ENCODE peak calls at places on chromosomes 12 and 14, in six cellular contexts. O, F, Z, C, E and J are unnamed samples.

GRCh38 chr14:75063013-75063412 is 811 bp downstream of the ACYP1 start:
- DNase-seq in O (no peak), F (no peak), Z (no peak), C (peak), E (no peak), J (no peak)

GRCh38 chr12:56120158-56120846 is 2.2 kb downstream of the ZC3H10 start:
- DNase-seq in O (no peak), F (no peak), Z (no peak), C (no peak), E (no peak), J (no peak)

GRCh38 chr14:54738009-54738408 is 164.6 kb downstream of the GCH1 start:
- DNase-seq in O (no peak), F (no peak), Z (no peak), C (no peak), E (no peak), J (no peak)

GRCh38 chr14:22888662-22889061 is 5.6 kb downstream of the REM2 start:
- DNase-seq in O (no peak), F (no peak), Z (no peak), C (peak), E (no peak), J (no peak)

GRCh38 chr12:25495336-25496097 is 57.6 kb downstream of the LMNTD1 start:
- DNase-seq in O (no peak), F (no peak), Z (no peak), C (no peak), E (no peak), J (peak)

GRCh38 chr14:88519907-88520306 is 34.9 kb downstream of the PTPN21 start:
- DNase-seq in O (no peak), F (no peak), Z (no peak), C (no peak), E (no peak), J (no peak)

GRCh38 chr14:82642425-82642824 is 1108.8 kb upstream of the SEL1L start:
- DNase-seq in O (no peak), F (no peak), Z (no peak), C (no peak), E (no peak), J (no peak)

GRCh38 chr14:60482743-60483142 is 3.1 kb downstream of the C14orf39 start:
- DNase-seq in O (no peak), F (no peak), Z (no peak), C (no peak), E (no peak), J (no peak)

GRCh38 chr14:105093426-105094192 is 28.4 kb upstream of the GPR132 start:
- DNase-seq in O (peak), F (peak), Z (peak), C (no peak), E (peak), J (peak)

GRCh38 chr12:132596016-132596415 is 14.4 kb downstream of the LRCOL1 start:
- DNase-seq in O (no peak), F (no peak), Z (no peak), C (no peak), E (no peak), J (peak)

GRCh38 chr14:54864526-54864925 is 38.1 kb downstream of the GCH1 start:
- DNase-seq in O (no peak), F (no peak), Z (no peak), C (no peak), E (no peak), J (peak)

GRCh38 chr14:67461341-67461985 is 27.1 kb downstream of the TMEM229B start:
- DNase-seq in O (no peak), F (no peak), Z (no peak), C (no peak), E (no peak), J (peak)

GRCh38 chr12:40945772-40946171 is 242.3 kb upstream of the PDZRN4 start:
- DNase-seq in O (no peak), F (no peak), Z (no peak), C (no peak), E (no peak), J (no peak)

GRCh38 chr12:9910716-9911421 is 21.3 kb downstream of the CLEC2A start:
- DNase-seq in O (no peak), F (no peak), Z (no peak), C (peak), E (no peak), J (peak)

GRCh38 chr14:23704890-23705289 is 68.7 kb downstream of the DHRS2 start:
- DNase-seq in O (no peak), F (no peak), Z (no peak), C (peak), E (no peak), J (no peak)

GRCh38 chr14:55198749-55199148 is 7.4 kb upstream of the DLGAP5 start:
- DNase-seq in O (no peak), F (no peak), Z (no peak), C (no peak), E (no peak), J (no peak)

GRCh38 chr12:67419810-67420209 is 150.7 kb downstream of the CAND1 start:
- DNase-seq in O (no peak), F (no peak), Z (no peak), C (no peak), E (no peak), J (no peak)

GRCh38 chr12:13982010-13982409 is 608 bp upstream of the GRIN2B start:
- DNase-seq in O (no peak), F (no peak), Z (no peak), C (no peak), E (no peak), J (no peak)

GRCh38 chr12:121314441-121314840 is 17.9 kb upstream of the CAMKK2 start:
- DNase-seq in O (no peak), F (no peak), Z (no peak), C (no peak), E (no peak), J (no peak)

GRCh38 chr12:57522887-57523705 is 472 bp downstream of the MBD6 start:
- DNase-seq in O (peak), F (peak), Z (peak), C (peak), E (peak), J (peak)

GRCh38 chr12:57526477-57527126 is 4.0 kb downstream of the MBD6 start:
- DNase-seq in O (no peak), F (no peak), Z (no peak), C (no peak), E (no peak), J (no peak)

GRCh38 chr12:57523706-57524614 is 1.3 kb downstream of the MBD6 start:
- DNase-seq in O (no peak), F (no peak), Z (no peak), C (peak), E (peak), J (no peak)

GRCh38 chr12:57525615-57526383 is 3.2 kb downstream of the MBD6 start:
- DNase-seq in O (no peak), F (no peak), Z (no peak), C (no peak), E (no peak), J (no peak)

DNA sequence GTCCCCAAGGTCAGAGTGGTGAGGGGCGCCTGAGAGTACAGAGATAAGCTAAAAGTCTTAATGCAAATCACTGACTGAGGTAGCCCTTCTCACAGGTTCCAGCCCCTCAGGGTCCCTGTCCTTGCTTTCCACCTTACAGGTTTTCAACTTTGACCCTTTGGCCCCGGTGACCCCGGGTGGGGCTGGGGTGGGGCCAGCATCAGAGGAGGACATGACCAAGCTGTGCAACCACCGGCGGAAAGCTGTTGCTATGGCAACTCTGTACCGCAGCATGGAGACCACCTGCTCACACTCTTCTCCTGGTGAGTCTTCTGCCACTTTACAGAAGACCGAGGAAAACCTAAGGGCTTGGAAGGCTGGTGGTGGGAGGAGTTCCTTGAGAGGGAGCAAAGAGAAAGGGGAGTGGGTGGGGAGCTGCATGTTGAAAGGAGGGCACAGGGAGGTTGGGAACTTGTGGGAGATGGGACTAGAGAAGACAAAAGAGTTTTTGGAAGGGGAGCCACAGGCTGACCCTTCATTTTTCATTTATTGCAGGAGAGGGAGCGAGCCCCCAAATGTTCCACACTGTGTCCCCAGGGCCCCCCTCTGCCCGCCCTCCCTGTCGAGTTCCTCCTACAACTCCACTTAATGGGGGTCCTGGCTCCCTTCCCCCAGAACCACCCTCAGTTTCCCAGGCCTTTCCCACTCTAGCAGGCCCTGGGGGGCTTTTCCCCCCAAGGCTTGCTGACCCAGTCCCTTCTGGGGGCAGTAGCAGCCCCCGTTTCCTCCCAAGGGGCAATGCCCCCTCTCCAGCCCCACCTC is 2.4 kb downstream of the MBD6 start:
- DNase-seq in O (no peak), F (no peak), Z (no peak), C (no peak), E (peak), J (no peak)
- H3K4me3 ChIP-seq in O (peak), F (peak), Z (no peak), C (peak), E (no peak), J (peak)

GRCh38 chr12:48899651-48900050 is 25.6 kb downstream of the FKBP11 start:
- DNase-seq in O (no peak), F (no peak), Z (no peak), C (no peak), E (no peak), J (no peak)

GRCh38 chr12:48903363-48903981 is 21.8 kb downstream of the FKBP11 start:
- DNase-seq in O (no peak), F (no peak), Z (no peak), C (no peak), E (no peak), J (peak)

GRCh38 chr12:48901278-48901677 is 24.0 kb downstream of the FKBP11 start:
- DNase-seq in O (no peak), F (no peak), Z (no peak), C (no peak), E (no peak), J (no peak)

GRCh38 chr12:48907243-48907642 is 18.0 kb downstream of the FKBP11 start:
- DNase-seq in O (no peak), F (no peak), Z (no peak), C (no peak), E (no peak), J (no peak)

DNA sequence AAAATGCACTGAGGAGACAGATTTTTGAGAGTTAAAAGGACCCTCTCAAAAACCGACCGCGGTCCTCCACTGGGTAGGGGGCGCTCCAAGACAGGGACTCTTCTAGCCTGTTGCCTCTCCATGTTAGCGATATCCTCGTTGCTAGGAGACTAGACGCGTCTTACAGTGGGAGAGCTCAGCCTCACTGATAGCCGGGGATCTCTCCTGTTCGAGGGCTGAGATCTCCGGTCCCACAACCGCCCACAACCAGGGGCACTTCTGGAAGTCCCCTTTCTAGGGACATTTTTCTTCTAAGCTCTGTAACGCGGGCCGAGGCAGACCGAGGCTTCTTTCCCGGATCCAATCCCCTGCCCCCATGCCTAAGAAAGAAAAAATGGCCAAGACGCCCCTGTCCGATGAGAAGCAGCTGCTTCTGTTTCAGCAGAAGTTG is 21.3 kb downstream of the FKBP11 start:
- DNase-seq in O (peak), F (peak), Z (peak), C (peak), E (peak), J (peak)
- TF ChIP-seq CTCF in O (peak), F (peak), Z (peak), C (peak), E (peak), J (peak)

GRCh38 chr14:58637391-58638230 is at the start of gene DACT1:
- DNase-seq in O (peak), F (peak), Z (peak), C (no peak), E (peak), J (peak)

GRCh38 chr14:58640959-58641358 is 3.2 kb downstream of the DACT1 start:
- DNase-seq in O (no peak), F (no peak), Z (no peak), C (no peak), E (no peak), J (no peak)

GRCh38 chr14:58641509-58641908 is 3.7 kb downstream of the DACT1 start:
- DNase-seq in O (no peak), F (no peak), Z (no peak), C (no peak), E (no peak), J (no peak)

GRCh38 chr14:58638231-58639205 is 756 bp downstream of the DACT1 start:
- DNase-seq in O (peak), F (peak), Z (peak), C (no peak), E (peak), J (peak)

GRCh38 chr14:58639842-58640484 is 2.2 kb downstream of the DACT1 start:
- DNase-seq in O (no peak), F (no peak), Z (peak), C (peak), E (peak), J (peak)
- H3K4me3 ChIP-seq in O (peak), F (peak), Z (peak), C (no peak), E (peak), J (peak)

DNA sequence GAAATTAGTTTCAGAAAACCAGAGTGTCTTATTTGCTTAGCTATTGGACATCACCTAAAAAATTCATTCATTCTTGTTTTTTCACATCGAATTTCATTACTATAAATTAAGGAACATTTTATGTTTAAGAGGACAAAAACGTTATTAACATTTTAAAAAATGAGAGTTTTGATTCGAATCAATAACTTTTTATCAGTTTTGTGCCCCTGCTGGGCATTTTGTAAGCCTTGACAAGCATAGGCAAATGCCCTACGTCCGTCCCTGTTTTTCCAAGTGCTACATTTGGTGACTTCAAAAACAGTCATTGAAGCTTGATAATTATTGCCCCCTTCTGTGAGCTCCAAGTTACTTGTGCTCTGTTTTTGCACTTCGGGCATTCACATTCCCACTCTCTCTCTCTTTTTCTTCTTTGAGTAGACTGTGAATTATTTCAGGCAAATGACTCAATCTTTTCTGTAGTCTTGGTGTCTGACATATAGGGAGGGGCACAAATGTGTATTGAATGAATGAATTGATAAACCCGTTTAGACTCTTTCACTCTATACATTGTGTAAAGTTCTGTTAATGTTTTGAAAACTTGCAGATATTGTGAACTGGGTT is 1.2 kb downstream of the APAF1 start:
- DNase-seq in O (no peak), F (no peak), Z (no peak), C (peak), E (no peak), J (peak)
- TF ChIP-seq CTCF in O (no peak), F (no peak), Z (peak), C (peak), E (no peak), J (peak)

GRCh38 chr14:91396959-91397815 is 20.4 kb downstream of the CCDC88C start:
- DNase-seq in O (no peak), F (no peak), Z (no peak), C (peak), E (no peak), J (no peak)

GRCh38 chr14:91399868-91400640 is 17.6 kb downstream of the CCDC88C start:
- DNase-seq in O (no peak), F (no peak), Z (no peak), C (peak), E (no peak), J (no peak)

GRCh38 chr14:91398707-91399106 is 18.9 kb downstream of the CCDC88C start:
- DNase-seq in O (no peak), F (no peak), Z (no peak), C (peak), E (no peak), J (no peak)

GRCh38 chr14:91395998-91396660 is 21.5 kb downstream of the CCDC88C start:
- DNase-seq in O (no peak), F (no peak), Z (no peak), C (no peak), E (no peak), J (no peak)

DNA sequence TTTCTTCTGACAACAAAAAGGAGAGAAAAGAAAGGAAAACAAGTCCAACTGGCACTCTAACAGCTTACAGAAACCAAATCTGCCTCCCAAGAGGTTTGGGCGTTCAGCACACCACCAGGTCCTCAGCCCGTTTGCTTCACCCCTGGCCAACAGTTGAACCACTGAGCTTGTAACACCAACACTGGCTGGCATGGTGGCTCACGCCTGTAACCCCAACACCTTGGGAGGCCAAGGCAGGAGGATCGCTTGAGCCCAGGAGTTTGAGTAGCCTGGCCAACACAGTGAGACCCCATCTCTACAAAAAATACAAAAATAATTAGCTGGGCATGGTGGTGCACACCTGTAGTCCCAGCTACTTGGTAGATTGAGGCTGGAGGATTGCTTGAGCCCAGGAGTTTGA is 19.4 kb downstream of the CCDC88C start:
- DNase-seq in O (no peak), F (no peak), Z (no peak), C (no peak), E (no peak), J (no peak)
- H3K4me3 ChIP-seq in O (no peak), F (no peak), Z (no peak), C (peak), E (no peak), J (no peak)

GRCh38 chr14:30580616-30581282 is 21.8 kb downstream of the G2E3 start:
- DNase-seq in O (no peak), F (no peak), Z (no peak), C (no peak), E (no peak), J (peak)
- TF ChIP-seq CTCF in O (no peak), F (no peak), Z (no peak), C (no peak), E (no peak), J (no peak)

GRCh38 chr12:130162267-130162666 is at the start of gene FZD10:
- DNase-seq in O (peak), F (peak), Z (peak), C (no peak), E (peak), J (peak)
- H3K4me3 ChIP-seq in O (peak), F (peak), Z (peak), C (no peak), E (peak), J (no peak)

GRCh38 chr14:93824518-93825234 is 36.4 kb upstream of the PRIMA1 start:
- DNase-seq in O (no peak), F (no peak), Z (no peak), C (no peak), E (no peak), J (no peak)
- TF ChIP-seq CTCF in O (no peak), F (no peak), Z (no peak), C (no peak), E (no peak), J (no peak)